ENCODE peak calls at places on chromosome 9, in six cellular contexts. One of them, this sample, is unnamed.

GRCh38 chr9:20754556-20754955 is 70.5 kb downstream of the FOCAD start:
- DNase-seq in HT-29: no peak
- DNase-seq in T-helper 9 cell: no peak
- DNase-seq in GM10248: no peak
- DNase-seq in CD4-positive, CD25-positive, alpha-beta regulatory T cell: no peak
- DNase-seq in progenitor cell of endocrine pancreas: no peak
- DNase-seq in this sample: no peak

GRCh38 chr9:91843623-91844111 is 106.4 kb downstream of the ROR2 start:
- DNase-seq in HT-29: no peak
- DNase-seq in T-helper 9 cell: no peak
- DNase-seq in GM10248: no peak
- DNase-seq in CD4-positive, CD25-positive, alpha-beta regulatory T cell: no peak
- DNase-seq in progenitor cell of endocrine pancreas: no peak
- DNase-seq in this sample: no peak

GRCh38 chr9:17863213-17863883 is 284.5 kb downstream of the SH3GL2 start:
- DNase-seq in HT-29: no peak
- DNase-seq in T-helper 9 cell: no peak
- DNase-seq in GM10248: peak; percentile 18
- DNase-seq in CD4-positive, CD25-positive, alpha-beta regulatory T cell: no peak
- DNase-seq in progenitor cell of endocrine pancreas: no peak
- DNase-seq in this sample: no peak

GRCh38 chr9:135671591-135672041 is 8.5 kb downstream of the LCN9 start:
- DNase-seq in HT-29: no peak
- DNase-seq in T-helper 9 cell: no peak
- DNase-seq in GM10248: no peak
- DNase-seq in CD4-positive, CD25-positive, alpha-beta regulatory T cell: no peak
- DNase-seq in progenitor cell of endocrine pancreas: no peak
- DNase-seq in this sample: no peak

GRCh38 chr9:104740596-104740995 is 6.9 kb upstream of the NIPSNAP3A start:
- DNase-seq in HT-29: no peak
- DNase-seq in T-helper 9 cell: no peak
- DNase-seq in GM10248: no peak
- DNase-seq in CD4-positive, CD25-positive, alpha-beta regulatory T cell: no peak
- DNase-seq in progenitor cell of endocrine pancreas: no peak
- DNase-seq in this sample: no peak

GRCh38 chr9:124342946-124343485 is 72.2 kb downstream of the PSMB7 start:
- DNase-seq in HT-29: no peak
- DNase-seq in T-helper 9 cell: no peak
- DNase-seq in GM10248: no peak
- DNase-seq in CD4-positive, CD25-positive, alpha-beta regulatory T cell: no peak
- DNase-seq in progenitor cell of endocrine pancreas: no peak
- DNase-seq in this sample: peak; percentile 81

GRCh38 chr9:35115680-35116538 is at the start of gene ATOSB:
- DNase-seq in HT-29: peak; percentile 92
- DNase-seq in T-helper 9 cell: peak; percentile 92
- DNase-seq in GM10248: peak; percentile 91
- DNase-seq in CD4-positive, CD25-positive, alpha-beta regulatory T cell: peak; percentile 97
- DNase-seq in progenitor cell of endocrine pancreas: peak; percentile 97
- DNase-seq in this sample: peak; percentile 88

GRCh38 chr9:121299467-121300282 is 31.7 kb downstream of the GSN start:
- DNase-seq in HT-29: peak; percentile 45
- DNase-seq in T-helper 9 cell: no peak
- DNase-seq in GM10248: peak; percentile 56
- DNase-seq in CD4-positive, CD25-positive, alpha-beta regulatory T cell: peak; percentile 18
- DNase-seq in progenitor cell of endocrine pancreas: no peak
- DNase-seq in this sample: peak; percentile 38

GRCh38 chr9:126682928-126683697 is 69.4 kb downstream of the LMX1B start:
- DNase-seq in HT-29: no peak
- DNase-seq in T-helper 9 cell: no peak
- DNase-seq in GM10248: no peak
- DNase-seq in CD4-positive, CD25-positive, alpha-beta regulatory T cell: no peak
- DNase-seq in progenitor cell of endocrine pancreas: no peak
- DNase-seq in this sample: no peak

GRCh38 chr9:115687356-115687755 is 466.2 kb upstream of the PAPPA start:
- DNase-seq in HT-29: no peak
- DNase-seq in T-helper 9 cell: no peak
- DNase-seq in GM10248: no peak
- DNase-seq in CD4-positive, CD25-positive, alpha-beta regulatory T cell: no peak
- DNase-seq in progenitor cell of endocrine pancreas: no peak
- DNase-seq in this sample: no peak

GRCh38 chr9:35520404-35520790 is 30.5 kb downstream of the RUSC2 start:
- DNase-seq in HT-29: no peak
- DNase-seq in T-helper 9 cell: no peak
- DNase-seq in GM10248: no peak
- DNase-seq in CD4-positive, CD25-positive, alpha-beta regulatory T cell: no peak
- DNase-seq in progenitor cell of endocrine pancreas: no peak
- DNase-seq in this sample: no peak

GRCh38 chr9:81999806-82000205 is 11.2 kb downstream of the SPATA31D1 start:
- DNase-seq in HT-29: no peak
- DNase-seq in T-helper 9 cell: no peak
- DNase-seq in GM10248: no peak
- DNase-seq in CD4-positive, CD25-positive, alpha-beta regulatory T cell: no peak
- DNase-seq in progenitor cell of endocrine pancreas: no peak
- DNase-seq in this sample: no peak

GRCh38 chr9:82091100-82091499 is 102.5 kb downstream of the SPATA31D1 start:
- DNase-seq in HT-29: no peak
- DNase-seq in T-helper 9 cell: no peak
- DNase-seq in GM10248: no peak
- DNase-seq in CD4-positive, CD25-positive, alpha-beta regulatory T cell: no peak
- DNase-seq in progenitor cell of endocrine pancreas: no peak
- DNase-seq in this sample: no peak

GRCh38 chr9:135608999-135609317 is 30.4 kb downstream of the GLT6D1 start:
- DNase-seq in HT-29: no peak
- DNase-seq in T-helper 9 cell: no peak
- DNase-seq in GM10248: no peak
- DNase-seq in CD4-positive, CD25-positive, alpha-beta regulatory T cell: no peak
- DNase-seq in progenitor cell of endocrine pancreas: no peak
- DNase-seq in this sample: no peak

GRCh38 chr9:111957856-111958631 is 61.4 kb downstream of the UGCG start:
- DNase-seq in HT-29: no peak
- DNase-seq in T-helper 9 cell: no peak
- DNase-seq in GM10248: no peak
- DNase-seq in CD4-positive, CD25-positive, alpha-beta regulatory T cell: peak; percentile 59
- DNase-seq in progenitor cell of endocrine pancreas: no peak
- DNase-seq in this sample: peak; percentile 13

GRCh38 chr9:4386819-4387218 is 87.0 kb upstream of the GLIS3 start:
- DNase-seq in HT-29: peak; percentile 52
- DNase-seq in T-helper 9 cell: no peak
- DNase-seq in GM10248: no peak
- DNase-seq in CD4-positive, CD25-positive, alpha-beta regulatory T cell: no peak
- DNase-seq in progenitor cell of endocrine pancreas: no peak
- DNase-seq in this sample: no peak

GRCh38 chr9:137309368-137310189 is 7.5 kb upstream of the NRARP start:
- DNase-seq in HT-29: no peak
- DNase-seq in T-helper 9 cell: no peak
- DNase-seq in GM10248: no peak
- DNase-seq in CD4-positive, CD25-positive, alpha-beta regulatory T cell: no peak
- DNase-seq in progenitor cell of endocrine pancreas: no peak
- DNase-seq in this sample: no peak

GRCh38 chr9:95644377-95644776 is 127.6 kb upstream of the PTCH1 start:
- DNase-seq in HT-29: no peak
- DNase-seq in T-helper 9 cell: no peak
- DNase-seq in GM10248: no peak
- DNase-seq in CD4-positive, CD25-positive, alpha-beta regulatory T cell: no peak
- DNase-seq in progenitor cell of endocrine pancreas: no peak
- DNase-seq in this sample: no peak

GRCh38 chr9:4292781-4293180 is 7.1 kb downstream of the GLIS3 start:
- DNase-seq in HT-29: no peak
- DNase-seq in T-helper 9 cell: no peak
- DNase-seq in GM10248: no peak
- DNase-seq in CD4-positive, CD25-positive, alpha-beta regulatory T cell: no peak
- DNase-seq in progenitor cell of endocrine pancreas: no peak
- DNase-seq in this sample: no peak

GRCh38 chr9:35686222-35687203 is 3.2 kb downstream of the TPM2 start:
- DNase-seq in HT-29: no peak
- DNase-seq in T-helper 9 cell: no peak
- DNase-seq in GM10248: no peak
- DNase-seq in CD4-positive, CD25-positive, alpha-beta regulatory T cell: no peak
- DNase-seq in progenitor cell of endocrine pancreas: no peak
- DNase-seq in this sample: no peak

This sample was measured in occipital lobe.